ENCODE peak calls at places on chromosomes 6 and 20, in eight cellular contexts. U, P, C, V, Z, W, S and E are unnamed samples.

GRCh38 chr6:91672201-91672600 is 1085.3 kb upstream of the MAP3K7 start:
- DNase-seq in S (no peak), W (no peak), U (no peak), P (no peak), Z (no peak), C (no peak), V (no peak), E (no peak)

GRCh38 chr20:16714242-16714641 is 15.6 kb upstream of the SNRPB2 start:
- DNase-seq in Z (no peak), W (no peak), P (no peak), U (no peak), C (no peak), V (no peak), S (no peak), E (no peak)

GRCh38 chr6:158762787-158763439 is 56.3 kb downstream of the EZR start:
- DNase-seq in S (no peak), P (no peak), C (no peak), W (no peak), Z (no peak), V (no peak), U (no peak), E (no peak)

GRCh38 chr20:4041748-4042411 is 26.5 kb upstream of the RNF24 start:
- DNase-seq in C (no peak), Z (no peak), U (no peak), P (peak), S (no peak), V (peak), W (no peak), E (no peak)

GRCh38 chr20:63057133-63058117 is 50.7 kb upstream of the BHLHE23 start:
- DNase-seq in W (no peak), P (no peak), U (no peak), Z (no peak), S (no peak), C (no peak), V (no peak), E (no peak)

GRCh38 chr20:53872561-53873248 is 197.7 kb downstream of the BCAS1 start:
- DNase-seq in V (no peak), W (peak), Z (no peak), P (no peak), S (peak), U (peak), C (no peak), E (no peak)

GRCh38 chr20:25294459-25295385 is 46.8 kb downstream of the PYGB start:
- DNase-seq in C (peak), S (peak), V (no peak), U (peak), W (no peak), P (no peak), Z (no peak), E (no peak)

GRCh38 chr6:106134906-106135634 is 48.9 kb downstream of the PRDM1 start:
- DNase-seq in U (no peak), P (no peak), S (no peak), Z (no peak), C (no peak), W (no peak), V (no peak), E (no peak)

GRCh38 chr6:160349837-160350236 is 1.7 kb downstream of the SLC22A3 start:
- DNase-seq in C (no peak), S (no peak), P (no peak), U (no peak), V (no peak), W (no peak), Z (no peak), E (no peak)

GRCh38 chr6:158559895-158560786 is at the start of gene TMEM181:
- DNase-seq in Z (peak), V (peak), S (peak), U (peak), C (peak), W (peak), P (peak), E (peak)

GRCh38 chr20:16424780-16425179 is 148.5 kb downstream of the KIF16B start:
- DNase-seq in V (no peak), U (no peak), Z (no peak), S (no peak), C (no peak), W (no peak), P (no peak), E (no peak)

GRCh38 chr6:73585566-73586415 is 65.0 kb upstream of the EEF1A1 start:
- DNase-seq in C (no peak), V (peak), W (peak), Z (peak), P (peak), U (peak), S (peak), E (no peak)

GRCh38 chr20:20364016-20364746 is 3.7 kb upstream of the INSM1 start:
- DNase-seq in P (no peak), S (no peak), V (no peak), Z (no peak), W (no peak), C (no peak), U (no peak), E (peak)

GRCh38 chr6:43228951-43229802 is at the start of gene DNPH1:
- DNase-seq in S (peak), W (no peak), V (peak), Z (no peak), C (peak), P (peak), U (peak), E (no peak)

GRCh38 chr6:133551847-133552331 is 310.7 kb downstream of the EYA4 start:
- DNase-seq in V (no peak), S (no peak), C (no peak), Z (no peak), U (no peak), P (no peak), W (no peak), E (no peak)